ENCODE peak calls at places on chromosomes 5 and 9, in six cellular contexts. Q, N, H, K, C and U are unnamed samples.

GRCh38 chr5:66710557-66710956 is 114.4 kb downstream of the MAST4 start:
- DNase-seq in Q (no peak), N (no peak), H (peak; percentile 84), K (no peak), C (no peak), U (no peak)

GRCh38 chr5:169272731-169273401 is 28.1 kb downstream of the SLIT3 start:
- DNase-seq in Q (no peak), N (no peak), H (no peak), K (no peak), C (no peak), U (no peak)

GRCh38 chr5:115384587-115385375 is 88.3 kb upstream of the CCDC112 start:
- DNase-seq in Q (no peak), N (no peak), H (no peak), K (peak; percentile 69), C (no peak), U (no peak)

GRCh38 chr5:117533792-117534191 is 959.2 kb upstream of the SEMA6A start:
- DNase-seq in Q (no peak), N (no peak), H (no peak), K (no peak), C (no peak), U (no peak)

GRCh38 chr9:106846847-106847246 is 16.1 kb upstream of the ZNF462 start:
- DNase-seq in Q (no peak), N (no peak), H (peak; percentile 56), K (no peak), C (no peak), U (no peak)

GRCh38 chr5:139181835-139182452 is 16.2 kb downstream of the SIL1 start:
- DNase-seq in Q (no peak), N (no peak), H (peak; percentile 67), K (no peak), C (no peak), U (peak; percentile 34)

GRCh38 chr5:139664727-139665351 is 16.7 kb downstream of the CXXC5 start:
- DNase-seq in Q (no peak), N (peak; percentile 44), H (no peak), K (no peak), C (no peak), U (no peak)

GRCh38 chr5:144011348-144011861 is 159.1 kb downstream of the YIPF5 start:
- DNase-seq in Q (no peak), N (no peak), H (no peak), K (no peak), C (no peak), U (no peak)

GRCh38 chr5:61587120-61587519 is 255.1 kb downstream of the ZSWIM6 start:
- DNase-seq in Q (no peak), N (no peak), H (peak; percentile 93), K (no peak), C (no peak), U (no peak)

GRCh38 chr9:86585422-86586143 is 231.4 kb upstream of the TUT7 start:
- DNase-seq in Q (no peak), N (no peak), H (no peak), K (peak; percentile 50), C (no peak), U (no peak)

GRCh38 chr5:1004598-1005361 is 3.8 kb upstream of the NKD2 start:
- DNase-seq in Q (peak; percentile 82), N (peak; percentile 88), H (peak; percentile 17), K (peak; percentile 88), C (no peak), U (peak; percentile 70)

GRCh38 chr9:114214181-114214580 is 58.8 kb downstream of the COL27A1 start:
- DNase-seq in Q (no peak), N (peak; percentile 60), H (peak; percentile 74), K (no peak), C (no peak), U (no peak)

GRCh38 chr9:15722888-15723287 is 170.0 kb downstream of the CCDC171 start:
- DNase-seq in Q (no peak), N (no peak), H (peak; percentile 64), K (peak; percentile 66), C (no peak), U (no peak)

GRCh38 chr9:38016375-38017120 is 52.5 kb downstream of the SHB start:
- DNase-seq in Q (no peak), N (no peak), H (peak; percentile 93), K (no peak), C (no peak), U (no peak)

GRCh38 chr9:36575411-36575882 is 2.8 kb downstream of the MELK start:
- DNase-seq in Q (no peak), N (no peak), H (peak; percentile 67), K (no peak), C (no peak), U (no peak)

DNA sequence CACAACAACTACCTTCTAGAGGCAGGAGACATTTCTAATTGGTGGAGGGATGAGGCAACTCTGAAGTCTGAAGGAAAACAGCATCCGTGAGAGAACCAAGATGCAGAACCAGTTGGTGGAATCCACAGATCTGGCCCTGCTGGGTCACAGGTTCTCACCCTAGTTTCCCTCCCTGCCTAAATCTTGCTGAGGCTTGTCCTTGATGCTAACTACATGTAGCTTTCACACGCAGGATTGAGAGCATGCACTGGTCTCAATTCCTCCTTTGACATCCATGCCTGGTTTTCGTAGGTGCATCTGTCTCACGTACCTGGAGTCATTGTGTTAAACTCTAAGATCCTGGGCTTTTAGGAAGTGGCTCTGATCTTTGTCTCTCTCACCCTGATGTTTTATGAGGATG is 9.7 kb upstream of the F2RL1 start:
- DNase-seq in Q (no peak), N (no peak), H (no peak), K (peak; percentile 77), C (no peak), U (no peak)
- H3K4me1 ChIP-seq in Q (no peaks in the 10 kb centered on the region), N (no peaks in the 10 kb centered on the region), H (peaks cover 8% of the 10 kb centered on the region), K (peaks cover 6% of the 10 kb centered on the region), C (no peaks in the 10 kb centered on the region), U (no peaks in the 10 kb centered on the region)

GRCh38 chr5:172085738-172086137 is 79.3 kb upstream of the FBXW11 start:
- DNase-seq in Q (no peak), N (no peak), H (no peak), K (no peak), C (no peak), U (no peak)
- TF ChIP-seq CTCF in Q (no peak), N (no peak), H (no peak), K (no peak), C (no peak), U (no peak)

GRCh38 chr5:151155777-151156731 is 1.5 kb downstream of the ANXA6 start:
- DNase-seq in Q (no peak), N (no peak), H (peak; percentile 72), K (peak; percentile 63), C (no peak), U (no peak)
- H3K4me1 ChIP-seq in Q (peaks cover 56% of the 10 kb centered on the region), N (peaks cover 75% of the 10 kb centered on the region), H (peaks cover 32% of the 10 kb centered on the region), K (peaks cover 20% of the 10 kb centered on the region), C (peaks cover 42% of the 10 kb centered on the region), U (no peaks in the 10 kb centered on the region)

GRCh38 chr5:150618188-150618587 is 22.3 kb upstream of the SYNPO start:
- DNase-seq in Q (no peak), N (peak; percentile 67), H (peak; percentile 37), K (no peak), C (no peak), U (no peak)
- TF ChIP-seq CTCF in Q (no peak), N (no peak), H (no peak), K (no peak), C (no peak), U (no peak)

DNA sequence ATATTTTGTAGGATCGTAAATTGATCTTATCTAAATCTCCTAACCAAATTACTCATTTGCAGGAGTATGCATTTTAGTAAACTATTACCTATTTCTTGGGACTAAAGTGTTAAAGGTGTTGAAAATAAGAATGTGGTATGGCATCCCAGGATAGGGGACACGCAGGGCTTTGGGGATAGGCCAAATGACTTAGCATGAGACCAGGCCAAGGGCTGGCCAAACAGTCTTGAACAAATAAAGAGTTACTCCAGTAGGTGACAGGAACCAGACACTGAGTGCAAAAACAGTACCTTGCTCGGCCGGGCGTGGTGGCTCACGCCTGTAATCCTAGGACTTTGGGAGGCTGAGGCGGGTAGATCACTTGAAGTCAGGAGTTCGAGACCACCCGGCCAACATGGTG is 25.1 kb downstream of the TBC1D2 start:
- DNase-seq in Q (no peak), N (no peak), H (no peak), K (no peak), C (no peak), U (peak; percentile 40)
- H3K4me1 ChIP-seq in Q (peaks cover 10% of the 10 kb centered on the region), N (no peaks in the 10 kb centered on the region), H (peaks cover 20% of the 10 kb centered on the region), K (no peaks in the 10 kb centered on the region), C (peaks cover 7% of the 10 kb centered on the region), U (peaks cover 4% of the 10 kb centered on the region)

DNA sequence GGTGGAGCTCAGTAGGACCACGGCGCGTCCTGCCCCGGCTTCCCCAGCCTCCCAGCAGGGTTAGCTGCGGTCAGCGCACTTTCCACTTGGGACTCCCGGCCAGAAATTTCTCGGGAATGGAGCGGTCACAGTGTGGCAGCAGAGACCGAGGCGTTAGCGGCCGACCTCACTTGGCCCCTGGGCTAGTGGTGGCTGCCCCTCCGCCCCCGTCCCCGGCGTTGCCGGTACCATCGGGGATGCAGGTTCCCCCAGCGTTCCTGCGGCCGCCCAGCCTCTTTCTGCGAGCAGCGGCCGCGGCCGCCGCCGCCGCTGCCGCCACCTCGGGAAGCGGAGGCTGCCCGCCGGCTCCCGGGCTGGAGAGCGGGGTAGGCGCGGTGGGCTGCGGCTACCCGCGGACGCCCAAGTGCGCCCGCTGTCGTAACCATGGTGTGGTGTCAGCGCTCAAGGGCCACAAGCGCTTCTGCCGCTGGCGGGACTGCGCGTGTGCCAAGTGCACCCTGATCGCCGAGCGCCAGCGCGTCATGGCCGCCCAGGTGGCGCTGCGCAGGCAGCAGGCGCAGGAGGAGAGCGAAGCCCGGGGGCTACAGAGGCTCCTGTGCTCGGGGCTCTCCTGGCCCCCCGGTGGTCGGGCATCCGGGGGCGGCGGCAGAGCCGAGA is 454 bp downstream of the DMRTA1 start:
- DNase-seq in Q (peak; percentile 79), N (peak; percentile 58), H (peak; percentile 58), K (peak; percentile 89), C (no peak), U (peak; percentile 71)
- TF ChIP-seq CTCF in Q (peak; percentile 22), N (peak; percentile 24), H (no peak), K (peak; percentile 58), C (no peak), U (peak; percentile 9)

GRCh38 chr9:8292657-8293056 is 493.1 kb upstream of the DMAC1 start:
- DNase-seq in Q (no peak), N (no peak), H (no peak), K (no peak), C (no peak), U (no peak)
- H3K4me1 ChIP-seq in Q (no peaks in the 10 kb centered on the region), N (no peaks in the 10 kb centered on the region), H (no peaks in the 10 kb centered on the region), K (peaks cover 2% of the 10 kb centered on the region), C (no peaks in the 10 kb centered on the region), U (no peaks in the 10 kb centered on the region)

GRCh38 chr9:8683496-8683895 is 883.9 kb upstream of the DMAC1 start:
- DNase-seq in Q (no peak), N (no peak), H (no peak), K (no peak), C (no peak), U (no peak)

GRCh38 chr9:8674550-8674949 is 875.0 kb upstream of the DMAC1 start:
- DNase-seq in Q (no peak), N (no peak), H (no peak), K (no peak), C (no peak), U (no peak)

GRCh38 chr9:8679405-8679951 is 879.9 kb upstream of the DMAC1 start:
- DNase-seq in Q (no peak), N (no peak), H (no peak), K (no peak), C (no peak), U (no peak)

GRCh38 chr9:8677725-8678124 is 878.1 kb upstream of the DMAC1 start:
- DNase-seq in Q (no peak), N (no peak), H (no peak), K (peak; percentile 63), C (no peak), U (no peak)
- TF ChIP-seq CTCF in Q (no peak), N (no peak), H (no peak), K (no peak), C (no peak), U (no peak)